ENCODE peak calls at places on chromosomes 6 and 20, in ten cellular contexts. O is effector memory CD4-positive, alpha-beta T cell; F is bronchial epithelial cell; Q is lung; T is aorta; W is body of pancreas; C is AG04450; K is endodermal cell; U is psoas muscle; D is PC-3. S is an unnamed sample.

GRCh38 chr20:62234346-62234745 is 4.0 kb upstream of the OSBPL2 start:
- DNase-seq in C (no peak), F (no peak), U (no peak), K (no peak), D (no peak), Q (no peak), O (no peak), W (no peak), T (no peak), S (no peak)

GRCh38 chr6:89221971-89222887 is 5.1 kb upstream of the GABRR1 start:
- DNase-seq in Q (no peak), K (no peak), U (no peak), O (no peak), C (no peak), D (peak; percentile 37), T (no peak), F (no peak), W (no peak), S (no peak)

GRCh38 chr20:37529214-37529967 is 1.7 kb upstream of the BLCAP start:
- DNase-seq in K (no peak), O (no peak), C (no peak), F (no peak), T (no peak), W (no peak), Q (no peak), D (no peak), U (no peak), S (no peak)

GRCh38 chr6:74137910-74138309 is 441.9 kb downstream of the CD109 start:
- DNase-seq in T (no peak), U (no peak), O (no peak), D (no peak), Q (no peak), F (peak; percentile 16), K (no peak), W (no peak), C (peak; percentile 44), S (no peak)

GRCh38 chr20:15930324-15931305 is 642.6 kb downstream of the KIF16B start:
- DNase-seq in Q (peak; percentile 38), C (peak; percentile 3), D (peak; percentile 84), K (no peak), W (no peak), T (no peak), O (no peak), F (peak; percentile 71), U (no peak), S (no peak)

GRCh38 chr20:4957939-4958362 is 43.4 kb downstream of the SLC23A2 start:
- DNase-seq in T (no peak), O (no peak), U (no peak), W (no peak), F (no peak), K (no peak), Q (peak; percentile 36), D (no peak), C (no peak), S (no peak)

GRCh38 chr20:47677314-47678129 is 107.8 kb downstream of the SULF2 start:
- DNase-seq in U (no peak), W (peak; percentile 58), F (peak; percentile 60), O (no peak), Q (no peak), T (no peak), K (peak; percentile 95), D (peak; percentile 77), C (no peak), S (peak; percentile 94)

GRCh38 chr6:97865612-97866011 is 582.6 kb upstream of the MMS22L start:
- DNase-seq in T (no peak), O (no peak), F (peak; percentile 61), D (no peak), C (no peak), Q (no peak), K (no peak), U (no peak), W (no peak), S (no peak)

GRCh38 chr20:12053348-12053747 is 135.7 kb downstream of the BTBD3 start:
- DNase-seq in W (no peak), O (no peak), Q (no peak), C (peak; percentile 24), K (no peak), D (peak; percentile 69), U (no peak), F (peak; percentile 74), T (no peak), S (no peak)

GRCh38 chr20:31869942-31870702 is at the start of the genes DUSP15 and TTLL9:
- DNase-seq in K (peak; percentile 78), U (no peak), D (no peak), Q (peak; percentile 32), O (no peak), W (peak; percentile 44), F (no peak), T (peak; percentile 70), C (no peak), S (peak; percentile 93)

GRCh38 chr6:48834706-48835105 is 628.3 kb downstream of the MMUT start:
- DNase-seq in K (no peak), D (no peak), C (no peak), U (no peak), T (no peak), W (no peak), O (no peak), Q (no peak), F (no peak), S (no peak)

GRCh38 chr6:110590821-110591351 is 114.5 kb upstream of the SLC22A16 start:
- DNase-seq in W (no peak), O (no peak), C (no peak), F (no peak), T (no peak), U (no peak), K (no peak), Q (no peak), D (no peak), S (no peak)

GRCh38 chr6:52497652-52498408 is 77.7 kb downstream of the EFHC1 start:
- DNase-seq in T (no peak), C (no peak), K (no peak), W (no peak), D (no peak), U (peak; percentile 50), Q (peak; percentile 64), O (no peak), F (no peak), S (no peak)

GRCh38 chr20:16533493-16533892 is 39.8 kb downstream of the KIF16B start:
- DNase-seq in D (no peak), W (no peak), T (no peak), O (no peak), Q (no peak), F (no peak), C (no peak), U (no peak), K (no peak), S (no peak)

GRCh38 chr6:16301511-16301910 is 63.1 kb downstream of the GMPR start:
- DNase-seq in F (no peak), O (no peak), D (no peak), K (peak; percentile 35), T (no peak), W (no peak), U (no peak), C (no peak), Q (no peak), S (no peak)

GRCh38 chr20:49345538-49345937 is 67.7 kb upstream of the ZNFX1 start:
- DNase-seq in C (no peak), D (peak; percentile 95), U (peak; percentile 74), F (no peak), T (peak; percentile 73), Q (no peak), K (no peak), W (peak; percentile 23), O (no peak), S (no peak)
- H3K4me3 ChIP-seq in C (no peak overlapping the region), D (peak overlapping the region; percentile 53), U (peak overlapping the region; percentile 32), F (no peak overlapping the region), T (no peak overlapping the region), Q (no peak overlapping the region), K (no peak overlapping the region), W (no peak overlapping the region), O (no peak overlapping the region), S (no peak overlapping the region)

DNA sequence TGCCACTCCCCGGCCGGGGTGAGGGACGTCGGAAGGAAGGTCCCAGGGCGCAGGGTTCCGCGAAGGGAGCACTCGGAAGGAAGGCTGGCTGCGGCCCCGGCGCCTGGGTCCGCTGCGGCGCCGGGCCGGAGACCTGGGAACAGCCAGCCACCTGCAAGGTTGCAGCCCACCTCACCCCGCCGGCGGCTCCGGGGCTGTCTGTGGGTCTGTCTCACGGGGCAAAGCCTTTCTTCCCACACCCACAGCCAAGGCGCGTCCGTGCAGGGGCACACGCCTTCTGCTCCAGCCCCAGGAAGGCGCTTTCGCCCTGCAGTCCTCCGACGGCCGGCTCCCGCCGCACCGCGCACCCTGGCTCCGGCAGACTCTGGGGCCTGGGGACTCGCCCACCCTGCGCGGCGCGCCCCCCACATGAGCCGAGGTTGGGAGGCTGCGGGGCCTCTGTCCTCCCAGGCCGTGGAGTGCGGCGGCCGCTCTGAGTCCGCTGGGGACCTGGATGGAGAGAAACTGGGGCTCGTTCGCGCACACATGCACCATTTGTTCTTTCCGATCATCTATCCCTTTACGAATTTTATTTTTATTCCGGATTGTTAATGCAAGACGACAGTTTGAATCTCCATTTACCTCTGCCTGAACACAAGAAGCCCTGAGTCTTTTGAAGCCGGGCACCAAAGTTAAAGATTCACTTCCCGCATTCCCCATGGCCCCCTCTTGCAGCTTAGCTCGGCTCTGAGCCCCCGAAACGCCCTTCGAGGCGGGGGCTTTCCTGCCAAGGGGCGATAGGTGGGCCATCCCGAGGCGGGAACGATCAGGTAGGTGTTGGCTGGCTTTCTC is 4.5 kb upstream of the FOXC1 start:
- DNase-seq in Q (no peak), T (no peak), C (no peak), K (peak; percentile 78), O (no peak), W (peak; percentile 20), D (no peak), F (no peak), U (no peak), S (peak; percentile 74)
- H3K27me3 ChIP-seq in Q (peaks cover 8% of the 10 kb centered on the region), T (no peaks in the 10 kb centered on the region), C (peaks cover 67% of the 10 kb centered on the region), K (peaks cover 69% of the 10 kb centered on the region), O (peaks cover 56% of the 10 kb centered on the region), W (peaks cover 41% of the 10 kb centered on the region), D (no peaks in the 10 kb centered on the region), F (peaks cover 1% of the 10 kb centered on the region), U (peaks cover 44% of the 10 kb centered on the region), S (peaks cover 59% of the 10 kb centered on the region)

DNA sequence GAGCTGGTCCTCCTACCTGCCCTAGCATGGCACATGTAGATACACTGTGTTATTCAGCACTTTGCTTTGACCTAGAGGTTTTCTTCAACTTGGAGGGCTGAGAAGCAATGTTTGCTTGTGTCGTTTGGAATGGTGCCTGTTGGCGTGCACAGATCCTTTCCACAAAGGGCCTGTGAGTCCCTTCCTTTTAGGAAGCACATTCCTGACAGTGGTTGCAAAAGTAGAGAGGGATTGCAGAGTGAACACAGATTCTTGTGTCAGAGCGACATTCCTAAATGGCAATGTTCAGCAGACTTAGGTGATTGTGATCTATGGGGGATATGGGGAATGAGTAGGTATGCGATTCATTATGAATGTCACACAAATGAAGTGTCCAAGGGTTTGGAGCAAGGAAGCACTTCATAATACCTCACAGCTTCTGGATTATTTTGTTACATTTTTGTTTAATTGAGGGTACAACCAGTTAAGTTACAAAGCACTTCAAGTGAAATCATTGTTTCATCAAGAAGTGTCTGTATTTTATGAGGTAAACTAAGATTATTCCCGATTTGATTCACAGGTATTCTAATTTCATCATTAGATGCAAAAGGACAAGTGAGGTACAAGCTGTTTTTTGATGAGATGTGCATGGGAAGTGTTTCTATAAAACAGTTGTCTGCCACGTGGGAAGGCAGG is 711 bp upstream of the RNF144B start:
- DNase-seq in U (no peak), F (peak; percentile 53), D (no peak), T (peak; percentile 71), C (no peak), W (no peak), Q (peak; percentile 65), K (no peak), O (no peak), S (no peak)
- H3K4me3 ChIP-seq in U (peak overlapping the region; percentile 72), F (no peak overlapping the region), D (peak overlapping the region; percentile 78), T (peak overlapping the region; percentile 43), C (peak overlapping the region; percentile 62), W (no peak overlapping the region), Q (no peak overlapping the region), K (peak overlapping the region; percentile 79), O (peak overlapping the region; percentile 80), S (peak overlapping the region; percentile 43)

GRCh38 chr6:27865952-27866369 is 46.2 kb downstream of the OR2B2 start:
- DNase-seq in K (peak; percentile 87), U (no peak), F (no peak), Q (no peak), D (peak; percentile 23), C (no peak), T (no peak), O (no peak), W (no peak), S (peak; percentile 35)
- H3K27me3 ChIP-seq in K (no peaks in the 10 kb centered on the region), U (peaks cover 14% of the 10 kb centered on the region), F (no peaks in the 10 kb centered on the region), Q (no peaks in the 10 kb centered on the region), D (no peaks in the 10 kb centered on the region), C (no peaks in the 10 kb centered on the region), T (no peaks in the 10 kb centered on the region), O (no peaks in the 10 kb centered on the region), W (peaks cover 17% of the 10 kb centered on the region), S (no peaks in the 10 kb centered on the region)